ENCODE peak calls at places on chromosome 20, in eight cellular contexts. X is body of pancreas, O is upper lobe of left lung, B is Caco-2, G is Panc1, A is heart left ventricle, I is adrenal gland, C is hepatocyte. T is an unnamed sample. For H3K4me1, H3K36me3 and H3K27me3, the result is how much of the 10 kb centered on the place peaks cover.

GRCh38 chr20:37673429-37673828 is 20.4 kb upstream of the CTNNBL1 start:
- DNase-seq in C (no peak), X (no peak), B (peak), A (no peak), O (no peak), I (no peak), G (no peak), T (no peak)

GRCh38 chr20:34980543-34981213 is 25.0 kb downstream of the MYH7B start:
- DNase-seq in B (no peak), I (no peak), C (peak), O (no peak), G (no peak), X (no peak), A (peak), T (no peak)

GRCh38 chr20:10314198-10314597 is 95.6 kb downstream of the SNAP25 start:
- DNase-seq in I (no peak), O (no peak), B (no peak), X (no peak), C (no peak), G (no peak), A (no peak), T (no peak)

GRCh38 chr20:29079769-29080690 is 2177.4 kb upstream of the DEFB115 start:
- DNase-seq in I (peak), X (peak), O (peak), G (peak), B (no peak), A (no peak), C (no peak), T (no peak)

GRCh38 chr20:56234110-56234509 is 14.4 kb upstream of the MC3R start:
- DNase-seq in I (no peak), C (no peak), B (no peak), X (no peak), O (no peak), G (no peak), A (no peak), T (no peak)

GRCh38 chr20:11094711-11095110 is 420.9 kb upstream of the JAG1 start:
- DNase-seq in I (no peak), B (no peak), G (no peak), X (no peak), A (no peak), O (no peak), C (no peak), T (no peak)

GRCh38 chr20:1935696-1936366 is 40.6 kb downstream of the SIRPA start:
- DNase-seq in C (peak), G (no peak), I (peak), B (no peak), X (peak), O (no peak), A (peak), T (no peak)

GRCh38 chr20:17646901-17647301 is 35.1 kb downstream of the RRBP1 start:
- DNase-seq in G (no peak), C (no peak), B (no peak), X (no peak), I (no peak), A (no peak), O (no peak), T (no peak)

GRCh38 chr20:58138395-58138794 is 90.1 kb downstream of the ANKRD60 start:
- DNase-seq in C (no peak), O (no peak), B (no peak), I (no peak), A (no peak), X (no peak), G (no peak), T (no peak)

GRCh38 chr20:60999256-60999655 is 252.8 kb upstream of the CDH4 start:
- DNase-seq in B (no peak), X (no peak), O (no peak), I (no peak), G (no peak), A (no peak), C (no peak), T (no peak)

GRCh38 chr20:53999077-53999476 is 71.3 kb downstream of the BCAS1 start:
- DNase-seq in O (no peak), C (no peak), A (no peak), B (no peak), I (no peak), G (no peak), X (no peak), T (no peak)

GRCh38 chr20:48793776-48794175 is 34.0 kb downstream of the PREX1 start:
- DNase-seq in G (no peak), A (no peak), C (no peak), B (no peak), X (no peak), O (no peak), I (no peak), T (no peak)

GRCh38 chr20:48789185-48789668 is 38.6 kb downstream of the PREX1 start:
- DNase-seq in C (no peak), X (no peak), A (no peak), O (no peak), B (no peak), I (no peak), G (no peak), T (no peak)

GRCh38 chr20:48789781-48790544 is 37.8 kb downstream of the PREX1 start:
- DNase-seq in B (no peak), A (no peak), I (no peak), G (no peak), O (no peak), C (no peak), X (no peak), T (no peak)

GRCh38 chr20:48791014-48791413 is 36.8 kb downstream of the PREX1 start:
- DNase-seq in O (no peak), X (peak), A (no peak), C (no peak), G (no peak), B (no peak), I (no peak), T (no peak)

DNA sequence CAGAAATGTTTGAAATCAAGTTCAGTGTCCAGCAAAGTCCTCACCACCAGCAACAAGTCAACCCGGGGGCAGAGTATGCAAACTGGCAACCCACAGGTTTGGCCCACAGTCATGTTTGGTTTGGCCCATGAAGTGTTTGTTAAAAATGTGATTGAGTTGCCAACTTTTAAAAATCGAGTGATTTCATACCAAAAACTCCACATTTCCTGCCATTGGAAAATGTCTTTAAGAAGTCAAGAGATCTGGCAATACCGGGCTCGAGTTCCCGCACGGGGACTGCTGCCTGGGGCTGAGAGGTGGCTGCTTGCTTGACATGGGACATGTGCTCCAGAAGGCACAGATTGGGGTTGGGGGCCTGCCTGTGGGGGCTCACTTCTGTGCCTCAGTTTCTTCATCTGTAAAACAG is 36.1 kb downstream of the PREX1 start:
- DNase-seq in B (no peak), X (peak), I (no peak), O (no peak), A (no peak), C (no peak), G (no peak), T (peak)
- H3K4me1 ChIP-seq in B (under half), X (under half), I (under half), O (half or more), A (under half), C (under half), G (under half), T (under half)

GRCh38 chr20:32841174-32841573 is 17.5 kb upstream of the EFCAB8 start:
- DNase-seq in C (no peak), O (no peak), I (no peak), X (no peak), G (no peak), B (no peak), A (no peak), T (no peak)
- H3K36me3 ChIP-seq in C (under half), O (half or more), I (half or more), X (under half), G (under half), B (under half), A (half or more), T (half or more)

DNA sequence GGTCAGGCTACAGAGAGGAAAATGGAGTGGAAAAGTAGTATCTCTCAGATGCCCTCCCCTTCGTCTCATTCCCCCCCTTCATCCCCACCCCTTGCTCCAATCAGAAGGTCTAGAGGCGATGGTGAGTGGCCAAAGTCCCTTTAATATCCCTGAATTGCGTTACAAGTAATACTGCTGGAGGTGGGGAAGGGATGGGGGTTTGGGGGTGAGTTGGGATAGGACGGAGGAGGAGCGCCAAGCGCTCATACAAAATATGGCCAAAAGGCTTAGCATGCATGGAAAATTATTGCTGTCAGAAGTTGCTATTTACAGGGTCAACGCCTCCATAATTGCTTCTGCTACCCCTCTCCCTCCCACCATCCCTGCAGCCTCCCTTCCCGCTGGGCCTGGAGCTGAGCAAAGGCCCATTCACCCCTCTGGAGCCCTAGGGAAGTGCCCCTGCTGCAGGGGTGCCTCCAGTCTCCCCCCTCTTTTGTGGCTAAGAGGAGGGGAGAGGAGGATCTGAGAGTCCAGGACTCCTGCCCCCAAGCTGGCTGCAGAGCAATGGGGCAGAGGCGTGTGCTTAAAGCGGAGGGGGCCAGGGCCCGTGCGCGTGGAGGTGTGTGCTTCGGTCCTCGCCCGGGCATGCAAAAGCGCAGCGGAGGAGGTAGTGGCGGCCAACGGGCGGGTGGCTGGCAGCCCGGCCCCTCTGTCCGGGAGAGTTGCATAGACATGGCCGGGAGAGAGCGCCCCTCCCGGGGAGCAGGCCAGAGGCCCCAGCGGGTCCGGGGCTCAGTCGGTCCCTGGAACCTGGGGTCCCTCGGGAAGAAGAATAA is 8.7 kb upstream of the SRXN1 start:
- DNase-seq in B (no peak), G (no peak), A (no peak), X (no peak), C (no peak), I (no peak), O (peak), T (no peak)
- H3K27me3 ChIP-seq in B (under half), G (under half), A (under half), X (under half), C (half or more), I (under half), O (under half), T (under half)

GRCh38 chr20:62875419-62876355 is 14.1 kb upstream of the TCFL5 start:
- DNase-seq in A (peak), X (peak), B (peak), C (peak), G (no peak), O (peak), I (peak), T (peak)

GRCh38 chr20:62872863-62873261 is 11.2 kb upstream of the TCFL5 start:
- DNase-seq in I (no peak), X (no peak), C (no peak), O (no peak), B (no peak), A (no peak), G (no peak), T (no peak)

GRCh38 chr20:62872184-62872862 is 10.7 kb upstream of the TCFL5 start:
- DNase-seq in A (no peak), G (no peak), B (no peak), I (no peak), C (no peak), X (no peak), O (no peak), T (no peak)

GRCh38 chr20:62874745-62875344 is 13.2 kb upstream of the TCFL5 start:
- DNase-seq in O (no peak), A (no peak), I (peak), B (no peak), G (no peak), X (no peak), C (no peak), T (no peak)

DNA sequence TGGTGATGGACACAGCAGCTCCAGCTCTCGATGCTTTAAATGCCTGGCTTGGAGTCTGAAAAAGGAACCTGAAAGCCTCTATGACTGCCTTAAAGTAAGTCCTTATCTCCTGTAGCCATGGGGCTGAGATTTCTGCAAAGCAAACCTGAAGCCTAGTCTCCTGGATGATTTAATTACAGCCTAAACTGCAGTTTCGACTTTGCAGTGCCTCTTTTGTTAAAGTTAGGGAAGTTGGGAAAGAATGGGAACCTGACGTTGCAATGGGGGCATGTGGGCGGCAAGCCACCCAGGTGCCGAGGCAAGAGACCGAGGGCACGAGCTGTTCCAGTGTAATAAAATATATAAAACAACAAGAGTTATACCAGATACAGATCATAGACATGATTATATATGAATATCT is 11.7 kb upstream of the TCFL5 start:
- DNase-seq in C (no peak), B (no peak), X (no peak), A (no peak), I (no peak), G (no peak), O (no peak), T (no peak)
- H3K4me1 ChIP-seq in C (under half), B (under half), X (under half), A (under half), I (under half), G (under half), O (under half), T (under half)

GRCh38 chr20:36497856-36498255 is 43.5 kb upstream of the MYL9 start:
- DNase-seq in I (peak), B (no peak), X (peak), C (no peak), O (no peak), A (peak), G (no peak), T (peak)

GRCh38 chr20:36499211-36499610 is 42.1 kb upstream of the MYL9 start:
- DNase-seq in O (no peak), G (no peak), A (no peak), I (no peak), C (no peak), B (no peak), X (no peak), T (no peak)

GRCh38 chr20:36498386-36499179 is 42.7 kb upstream of the MYL9 start:
- DNase-seq in X (no peak), G (no peak), I (no peak), C (no peak), O (no peak), B (no peak), A (peak), T (peak)

GRCh38 chr20:36501367-36502006 is 39.8 kb upstream of the MYL9 start:
- DNase-seq in B (no peak), A (no peak), X (no peak), G (no peak), O (no peak), I (no peak), C (no peak), T (no peak)

GRCh38 chr20:36499723-36500501 is 41.4 kb upstream of the MYL9 start:
- DNase-seq in O (peak), G (no peak), A (no peak), I (no peak), B (no peak), X (no peak), C (no peak), T (peak)
- H3K36me3 ChIP-seq in O (half or more), G (under half), A (half or more), I (half or more), B (under half), X (under half), C (under half), T (half or more)

GRCh38 chr20:40807771-40808170 is 118.7 kb upstream of the MAFB start:
- DNase-seq in I (no peak), X (no peak), A (no peak), B (no peak), C (no peak), O (no peak), G (no peak), T (no peak)

GRCh38 chr20:40802886-40803285 is 113.8 kb upstream of the MAFB start:
- DNase-seq in A (no peak), C (no peak), I (no peak), B (no peak), O (no peak), G (no peak), X (no peak), T (peak)

GRCh38 chr20:40807094-40807623 is 118.1 kb upstream of the MAFB start:
- DNase-seq in A (no peak), G (no peak), O (no peak), X (no peak), B (no peak), I (no peak), C (no peak), T (no peak)

GRCh38 chr20:40805592-40805991 is 116.6 kb upstream of the MAFB start:
- DNase-seq in C (no peak), O (no peak), A (no peak), B (no peak), I (no peak), X (no peak), G (no peak), T (no peak)

GRCh38 chr20:40803381-40803780 is 114.3 kb upstream of the MAFB start:
- DNase-seq in B (no peak), G (no peak), C (no peak), O (no peak), A (no peak), X (no peak), I (no peak), T (peak)
- H3K27me3 ChIP-seq in B (under half), G (under half), C (under half), O (under half), A (under half), X (under half), I (under half), T (under half)

DNA sequence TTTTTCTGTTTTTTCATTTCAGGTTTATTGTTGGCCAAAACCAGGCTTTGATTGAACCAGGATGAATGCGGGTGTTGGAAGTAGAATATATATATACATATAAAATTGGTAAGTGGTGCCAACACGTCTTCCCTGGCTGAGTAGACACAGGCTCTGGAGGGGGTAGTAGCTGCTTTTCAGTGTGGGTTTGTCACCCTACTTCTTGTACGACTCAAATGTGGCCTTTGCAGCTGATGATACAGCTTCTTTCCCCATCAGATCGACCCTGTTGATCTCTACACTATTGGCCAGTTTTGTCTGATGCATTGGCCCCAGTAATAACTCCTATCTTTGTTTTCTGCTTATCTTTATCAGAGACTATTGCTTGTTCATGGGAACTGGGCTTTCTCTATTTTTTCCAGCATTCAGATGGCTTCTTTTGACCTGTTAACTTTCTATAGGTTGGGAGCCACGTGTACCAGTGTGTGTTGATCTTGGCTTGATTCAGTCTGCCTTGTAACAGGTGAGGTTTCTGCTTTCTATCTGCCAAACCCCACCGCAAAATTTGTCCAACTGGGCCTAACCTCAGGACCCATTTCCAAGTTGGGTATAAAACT is 2.7 kb upstream of the ZNFX1 start:
- DNase-seq in O (no peak), X (no peak), C (peak), G (no peak), B (no peak), I (no peak), A (no peak), T (no peak)
- H3K4me1 ChIP-seq in O (under half), X (half or more), C (half or more), G (under half), B (half or more), I (under half), A (under half), T (under half)

DNA sequence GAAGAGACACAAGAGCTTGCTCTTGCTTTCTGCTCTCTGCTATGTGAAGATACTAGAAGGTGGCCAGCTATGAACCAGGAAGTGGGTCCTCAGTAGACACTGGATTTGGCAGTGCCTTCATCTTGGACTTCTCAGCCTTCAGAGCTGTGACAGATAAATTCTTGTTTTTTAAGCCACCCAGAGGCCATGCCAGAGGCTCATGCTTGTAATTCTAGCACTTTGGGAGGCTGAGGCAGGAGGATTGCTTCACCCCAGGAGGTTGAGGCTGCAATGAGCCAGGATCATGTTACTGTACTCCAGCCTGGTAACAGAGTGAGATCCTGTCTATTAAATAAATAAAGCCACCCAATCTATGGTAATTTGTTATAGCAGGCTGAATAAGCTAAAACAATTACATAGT is 185.5 kb upstream of the SALL4 start:
- DNase-seq in O (no peak), B (no peak), X (no peak), A (no peak), C (no peak), I (no peak), G (no peak), T (no peak)
- H3K36me3 ChIP-seq in O (under half), B (under half), X (under half), A (under half), C (under half), I (under half), G (under half), T (under half)

DNA sequence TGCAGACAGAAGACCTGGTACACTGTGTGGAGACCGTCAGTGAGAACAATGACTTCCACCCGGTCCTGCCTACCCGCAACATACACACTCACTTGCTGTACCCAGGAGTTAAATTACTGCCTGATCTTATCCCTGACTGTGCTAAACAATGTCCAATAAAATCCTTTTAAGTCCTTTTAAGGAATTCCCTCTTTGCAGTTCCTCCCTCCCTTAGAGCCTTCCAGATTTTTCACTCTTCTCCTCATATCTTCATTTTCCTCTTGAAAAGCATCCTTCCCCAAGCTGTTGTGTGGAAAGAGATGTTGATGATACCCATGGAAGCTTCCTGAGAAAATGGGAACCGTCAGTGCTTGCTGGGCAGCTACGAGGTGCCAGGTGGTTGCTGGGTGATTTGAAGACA is 3.4 kb upstream of the KCNG1 start:
- DNase-seq in G (no peak), C (no peak), X (no peak), O (no peak), A (no peak), B (no peak), I (no peak), T (no peak)
- H3K27me3 ChIP-seq in G (under half), C (half or more), X (under half), O (under half), A (under half), B (under half), I (half or more), T (under half)

T was measured in SJSA1.